ENCODE peak calls at places on chromosomes 12 and 14, in seven cellular contexts. One of them, this sample, is unnamed.

GRCh38 chr12:98355322-98355721 is 160.1 kb upstream of the TMPO start:
- DNase-seq in central memory CD8-positive, alpha-beta T cell: no peak
- DNase-seq in NCI-H1105 treated with DMSO at 0.1 percent for 48 hours: no peak
- DNase-seq in stimulated activated CD4-positive, alpha-beta T cell treated with anti-CD3 and anti-CD28 coated beads, Interleukin-1b, Interleukin-23, amount 100 ng/mL, for 24 hours: no peak
- DNase-seq in non-pigmented ciliary epithelial cell: peak; percentile 48
- DNase-seq in cardiac muscle cell: peak; percentile 16
- DNase-seq in NCI-H69: no peak
- DNase-seq in this sample: no peak

GRCh38 chr12:108390495-108391203 is 51.5 kb upstream of the CMKLR1 start:
- DNase-seq in central memory CD8-positive, alpha-beta T cell: no peak
- DNase-seq in NCI-H1105 treated with DMSO at 0.1 percent for 48 hours: no peak
- DNase-seq in stimulated activated CD4-positive, alpha-beta T cell treated with anti-CD3 and anti-CD28 coated beads, Interleukin-1b, Interleukin-23, amount 100 ng/mL, for 24 hours: no peak
- DNase-seq in non-pigmented ciliary epithelial cell: no peak
- DNase-seq in cardiac muscle cell: no peak
- DNase-seq in NCI-H69: peak; percentile 40
- DNase-seq in this sample: no peak

GRCh38 chr12:80780746-80781145 is 64.0 kb downstream of the MYF5 start:
- DNase-seq in central memory CD8-positive, alpha-beta T cell: no peak
- DNase-seq in NCI-H1105 treated with DMSO at 0.1 percent for 48 hours: no peak
- DNase-seq in stimulated activated CD4-positive, alpha-beta T cell treated with anti-CD3 and anti-CD28 coated beads, Interleukin-1b, Interleukin-23, amount 100 ng/mL, for 24 hours: no peak
- DNase-seq in non-pigmented ciliary epithelial cell: no peak
- DNase-seq in cardiac muscle cell: no peak
- DNase-seq in NCI-H69: no peak
- DNase-seq in this sample: no peak

GRCh38 chr14:75127903-75128595 is 1.2 kb upstream of the NEK9 start:
- DNase-seq in central memory CD8-positive, alpha-beta T cell: no peak
- DNase-seq in NCI-H1105 treated with DMSO at 0.1 percent for 48 hours: no peak
- DNase-seq in stimulated activated CD4-positive, alpha-beta T cell treated with anti-CD3 and anti-CD28 coated beads, Interleukin-1b, Interleukin-23, amount 100 ng/mL, for 24 hours: no peak
- DNase-seq in non-pigmented ciliary epithelial cell: no peak
- DNase-seq in cardiac muscle cell: no peak
- DNase-seq in NCI-H69: peak; percentile 20
- DNase-seq in this sample: no peak

GRCh38 chr14:46769292-46769691 is 117.7 kb upstream of the RPL10L start:
- DNase-seq in central memory CD8-positive, alpha-beta T cell: no peak
- DNase-seq in NCI-H1105 treated with DMSO at 0.1 percent for 48 hours: no peak
- DNase-seq in stimulated activated CD4-positive, alpha-beta T cell treated with anti-CD3 and anti-CD28 coated beads, Interleukin-1b, Interleukin-23, amount 100 ng/mL, for 24 hours: no peak
- DNase-seq in non-pigmented ciliary epithelial cell: no peak
- DNase-seq in cardiac muscle cell: no peak
- DNase-seq in NCI-H69: no peak
- DNase-seq in this sample: no peak

GRCh38 chr12:13100882-13101769 is 2.3 kb downstream of the GSG1 start:
- DNase-seq in central memory CD8-positive, alpha-beta T cell: peak; percentile 94
- DNase-seq in NCI-H1105 treated with DMSO at 0.1 percent for 48 hours: peak; percentile 89
- DNase-seq in stimulated activated CD4-positive, alpha-beta T cell treated with anti-CD3 and anti-CD28 coated beads, Interleukin-1b, Interleukin-23, amount 100 ng/mL, for 24 hours: peak; percentile 65
- DNase-seq in non-pigmented ciliary epithelial cell: no peak
- DNase-seq in cardiac muscle cell: peak; percentile 97
- DNase-seq in NCI-H69: peak; percentile 95
- DNase-seq in this sample: peak; percentile 95

GRCh38 chr12:54588110-54588831 is at the start of gene PPP1R1A:
- DNase-seq in central memory CD8-positive, alpha-beta T cell: no peak
- DNase-seq in NCI-H1105 treated with DMSO at 0.1 percent for 48 hours: peak; percentile 6
- DNase-seq in stimulated activated CD4-positive, alpha-beta T cell treated with anti-CD3 and anti-CD28 coated beads, Interleukin-1b, Interleukin-23, amount 100 ng/mL, for 24 hours: no peak
- DNase-seq in non-pigmented ciliary epithelial cell: no peak
- DNase-seq in cardiac muscle cell: no peak
- DNase-seq in NCI-H69: no peak
- DNase-seq in this sample: peak; percentile 50

GRCh38 chr12:131487379-131488129 is 223.3 kb upstream of the SFSWAP start:
- DNase-seq in central memory CD8-positive, alpha-beta T cell: no peak
- DNase-seq in NCI-H1105 treated with DMSO at 0.1 percent for 48 hours: peak; percentile 86
- DNase-seq in stimulated activated CD4-positive, alpha-beta T cell treated with anti-CD3 and anti-CD28 coated beads, Interleukin-1b, Interleukin-23, amount 100 ng/mL, for 24 hours: no peak
- DNase-seq in non-pigmented ciliary epithelial cell: no peak
- DNase-seq in cardiac muscle cell: no peak
- DNase-seq in NCI-H69: no peak
- DNase-seq in this sample: no peak

GRCh38 chr14:22837750-22838538 is 1.6 kb downstream of the MMP14 start:
- DNase-seq in central memory CD8-positive, alpha-beta T cell: no peak
- DNase-seq in NCI-H1105 treated with DMSO at 0.1 percent for 48 hours: no peak
- DNase-seq in stimulated activated CD4-positive, alpha-beta T cell treated with anti-CD3 and anti-CD28 coated beads, Interleukin-1b, Interleukin-23, amount 100 ng/mL, for 24 hours: no peak
- DNase-seq in non-pigmented ciliary epithelial cell: no peak
- DNase-seq in cardiac muscle cell: peak; percentile 78
- DNase-seq in NCI-H69: no peak
- DNase-seq in this sample: peak; percentile 48

GRCh38 chr12:53221203-53222076 is 10.6 kb downstream of the RARG start:
- DNase-seq in central memory CD8-positive, alpha-beta T cell: no peak
- DNase-seq in NCI-H1105 treated with DMSO at 0.1 percent for 48 hours: peak; percentile 21
- DNase-seq in stimulated activated CD4-positive, alpha-beta T cell treated with anti-CD3 and anti-CD28 coated beads, Interleukin-1b, Interleukin-23, amount 100 ng/mL, for 24 hours: no peak
- DNase-seq in non-pigmented ciliary epithelial cell: no peak
- DNase-seq in cardiac muscle cell: peak; percentile 73
- DNase-seq in NCI-H69: peak; percentile 79
- DNase-seq in this sample: peak; percentile 84

GRCh38 chr12:88856201-88856600 is 275.9 kb upstream of the KITLG start:
- DNase-seq in central memory CD8-positive, alpha-beta T cell: no peak
- DNase-seq in NCI-H1105 treated with DMSO at 0.1 percent for 48 hours: no peak
- DNase-seq in stimulated activated CD4-positive, alpha-beta T cell treated with anti-CD3 and anti-CD28 coated beads, Interleukin-1b, Interleukin-23, amount 100 ng/mL, for 24 hours: no peak
- DNase-seq in non-pigmented ciliary epithelial cell: no peak
- DNase-seq in cardiac muscle cell: no peak
- DNase-seq in NCI-H69: no peak
- DNase-seq in this sample: no peak